ENCODE peak calls at places on chromosomes 3 and 15, in four cellular contexts. V, N, R and C are unnamed samples.
A peak's percentile ranks its signal among the peaks of the same experiment; 100 is the strongest.

GRCh38 chr3:177512945-177513671 is 315.8 kb upstream of the TBL1XR1 start:
- DNase-seq in V (no peak), N (no peak), R (no peak), C (no peak)

GRCh38 chr3:100158877-100159563 is 44.7 kb upstream of the FILIP1L start:
- DNase-seq in V (no peak), N (no peak), R (no peak), C (no peak)

GRCh38 chr15:59933607-59934006 is 70.5 kb upstream of the FOXB1 start:
- DNase-seq in V (peak; percentile 23), N (no peak), R (no peak), C (no peak)

GRCh38 chr15:66912001-66912400 is 153.4 kb upstream of the SMAD3 start:
- DNase-seq in V (peak; percentile 17), N (no peak), R (no peak), C (peak; percentile 88)

GRCh38 chr15:67358812-67359211 is 104.2 kb downstream of the IQCH start:
- DNase-seq in V (peak; percentile 29), N (no peak), R (no peak), C (no peak)

GRCh38 chr3:76551739-76552138 is 488.2 kb upstream of the ROBO2 start:
- DNase-seq in V (no peak), N (no peak), R (no peak), C (no peak)

GRCh38 chr3:25476639-25477038 is 48.6 kb downstream of the RARB start:
- DNase-seq in V (no peak), N (no peak), R (no peak), C (no peak)

GRCh38 chr3:126311338-126311978 is 45.8 kb downstream of the KLF15 start:
- DNase-seq in V (no peak), N (no peak), R (no peak), C (no peak)

GRCh38 chr3:52456169-52456799 is 880 bp downstream of the NISCH start:
- DNase-seq in V (no peak), N (no peak), R (no peak), C (no peak)

GRCh38 chr15:53506370-53506769 is 253.1 kb downstream of the WDR72 start:
- DNase-seq in V (no peak), N (no peak), R (no peak), C (no peak)

GRCh38 chr15:35173444-35174118 is 88.5 kb upstream of the NANOGP8 start:
- DNase-seq in V (peak; percentile 2), N (no peak), R (peak; percentile 10), C (no peak)

GRCh38 chr3:26622634-26623408 is at the start of gene LRRC3B:
- DNase-seq in V (no peak), N (peak; percentile 47), R (no peak), C (no peak)

GRCh38 chr3:52403271-52403841 is 41.5 kb downstream of the SEMA3G start:
- DNase-seq in V (no peak), N (no peak), R (no peak), C (no peak)

GRCh38 chr3:38454884-38455638 is 1.4 kb downstream of the ACVR2B start:
- DNase-seq in V (peak; percentile 88), N (peak; percentile 70), R (no peak), C (peak; percentile 36)

GRCh38 chr3:43736558-43736995 is 45.8 kb downstream of the ABHD5 start:
- DNase-seq in V (no peak), N (no peak), R (no peak), C (no peak)

GRCh38 chr3:181976526-181976925 is 264.8 kb downstream of the SOX2 start:
- DNase-seq in V (no peak), N (no peak), R (no peak), C (no peak)

GRCh38 chr15:76898102-76898501 is 7.0 kb downstream of the SCAPER start:
- DNase-seq in V (no peak), N (no peak), R (no peak), C (no peak)

GRCh38 chr3:138657508-138657907 is 48.9 kb downstream of the FAIM start:
- DNase-seq in V (no peak), N (no peak), R (no peak), C (no peak)

GRCh38 chr3:129892857-129893615 is 475 bp downstream of the TMCC1 start:
- DNase-seq in V (peak; percentile 72), N (peak; percentile 74), R (no peak), C (peak; percentile 40)